ENCODE peak calls at places on chromosomes 3 and 15, in four cellular contexts. R is breast epithelium, J is cardiac muscle cell, N is left colon. E is an unnamed sample.

GRCh38 chr15:65211157-65211982 is at the start of gene CILP:
- DNase-seq in R (no peak), J (peak), N (peak), E (no peak)

GRCh38 chr3:16885588-16885903 is 791 bp downstream of the PLCL2 start:
- DNase-seq in R (no peak), J (no peak), N (no peak), E (no peak)

GRCh38 chr3:189500299-189500698 is 130.9 kb upstream of the TP63 start:
- DNase-seq in R (no peak), J (no peak), N (no peak), E (no peak)

GRCh38 chr3:185341616-185342457 is 21.1 kb upstream of the MAP3K13 start:
- DNase-seq in R (no peak), J (no peak), N (no peak), E (peak)

GRCh38 chr3:127482216-127483004 is 108.1 kb downstream of the TPRA1 start:
- DNase-seq in R (no peak), J (peak), N (no peak), E (no peak)

GRCh38 chr3:59731909-59732308 is 682.1 kb upstream of the CFAP20DC start:
- DNase-seq in R (no peak), J (no peak), N (no peak), E (no peak)

GRCh38 chr3:25103391-25103790 is 324.7 kb upstream of the RARB start:
- DNase-seq in R (no peak), J (no peak), N (no peak), E (no peak)

GRCh38 chr15:76310470-76311070 is 699 bp downstream of the ETFA start:
- DNase-seq in R (no peak), J (peak), N (no peak), E (no peak)

GRCh38 chr3:4466783-4467521 is at the start of gene SUMF1:
- DNase-seq in R (peak), J (peak), N (peak), E (peak)

GRCh38 chr3:11711826-11712225 is 68.1 kb upstream of the VGLL4 start:
- DNase-seq in R (no peak), J (no peak), N (no peak), E (no peak)

GRCh38 chr15:44011238-44011873 is 183.7 kb downstream of the FRMD5 start:
- DNase-seq in R (no peak), J (no peak), N (no peak), E (no peak)

GRCh38 chr15:24269923-24270322 is 405.7 kb upstream of the NPAP1 start:
- DNase-seq in R (no peak), J (no peak), N (peak), E (no peak)

GRCh38 chr15:96037584-96037983 is 292.9 kb upstream of the NR2F2 start:
- DNase-seq in R (no peak), J (no peak), N (no peak), E (no peak)

GRCh38 chr3:7144696-7145308 is 283.9 kb downstream of the GRM7 start:
- DNase-seq in R (no peak), J (peak), N (no peak), E (no peak)

GRCh38 chr3:123152656-123153055 is 49.1 kb upstream of the SEC22A start:
- DNase-seq in R (no peak), J (no peak), N (no peak), E (peak)

GRCh38 chr15:55221090-55222011 is 24.6 kb upstream of the RSL24D1 start:
- DNase-seq in R (no peak), J (peak), N (no peak), E (no peak)

GRCh38 chr3:64460877-64461276 is 226.9 kb downstream of the ADAMTS9 start:
- DNase-seq in R (no peak), J (peak), N (no peak), E (no peak)